ENCODE peak calls at places on chromosomes 4 and X, in six cellular contexts. Q is CD8-positive, alpha-beta memory T cell; O is anterior cingulate cortex; P is activated T-cell treated with anti-CD3 and anti-CD28 coated beads for 48 hours; F is NCI-H1105; A is D341Med. R is an unnamed sample.
A peak's percentile ranks its signal among the peaks of the same experiment; 100 is the strongest.

GRCh38 chr4:171117457-171117856 is 695.7 kb upstream of the GALNTL6 start:
- DNase-seq in Q (no peak), O (no peak), P (no peak), F (no peak), A (no peak), R (no peak)

GRCh38 chr4:3526456-3526855 is 5.8 kb downstream of the LRPAP1 start:
- DNase-seq in Q (no peak), O (no peak), P (no peak), F (no peak), A (no peak), R (no peak)

GRCh38 chr4:147006229-147006628 is 60.6 kb upstream of the TTC29 start:
- DNase-seq in Q (no peak), O (no peak), P (no peak), F (no peak), A (no peak), R (no peak)

GRCh38 chrX:68571292-68572256 is 72.7 kb downstream of the YIPF6 start:
- DNase-seq in Q (no peak), O (no peak), P (peak; percentile 1), F (no peak), A (no peak), R (no peak)

GRCh38 chrX:55624403-55624802 is 1.2 kb downstream of the FOXR2 start:
- DNase-seq in Q (no peak), O (no peak), P (no peak), F (no peak), A (no peak), R (no peak)

GRCh38 chr4:126318376-126318775 is 1003.6 kb downstream of the FAT4 start:
- DNase-seq in Q (no peak), O (no peak), P (no peak), F (no peak), A (peak; percentile 49), R (no peak)

GRCh38 chrX:51614353-51614752 is 4.4 kb downstream of the CENPVL3 start:
- DNase-seq in Q (no peak), O (no peak), P (no peak), F (peak; percentile 8), A (peak; percentile 26), R (no peak)

GRCh38 chr4:139453041-139453370 is 915 bp upstream of the RAB33B start:
- DNase-seq in Q (peak; percentile 63), O (no peak), P (no peak), F (peak; percentile 34), A (no peak), R (peak; percentile 69)

GRCh38 chr4:19686456-19686855 is 565.2 kb upstream of the SLIT2 start:
- DNase-seq in Q (no peak), O (no peak), P (no peak), F (no peak), A (no peak), R (no peak)

GRCh38 chr4:143335979-143336827 is 473 bp upstream of the GAB1 start:
- DNase-seq in Q (no peak), O (peak; percentile 94), P (peak; percentile 17), F (peak; percentile 36), A (peak; percentile 84), R (peak; percentile 92)

GRCh38 chrX:56564182-56564885 is 907 bp downstream of the UBQLN2 start:
- DNase-seq in Q (peak; percentile 0), O (no peak), P (no peak), F (peak; percentile 32), A (peak; percentile 24), R (peak; percentile 23)

GRCh38 chr4:183284229-183284628 is 35.8 kb downstream of the CLDN22 start:
- DNase-seq in Q (no peak), O (no peak), P (no peak), F (no peak), A (no peak), R (no peak)

GRCh38 chrX:111467896-111468295 is 43.5 kb upstream of the SERTM2 start:
- DNase-seq in Q (no peak), O (no peak), P (no peak), F (no peak), A (no peak), R (no peak)

GRCh38 chr4:2489841-2490552 is 21.1 kb downstream of the RNF4 start:
- DNase-seq in Q (no peak), O (no peak), P (no peak), F (no peak), A (no peak), R (no peak)

GRCh38 chr4:82551734-82552133 is 10.1 kb downstream of the TMEM150C start:
- DNase-seq in Q (no peak), O (no peak), P (no peak), F (no peak), A (no peak), R (no peak)

GRCh38 chr4:110663738-110664444 is 41.0 kb upstream of the PITX2 start:
- DNase-seq in Q (no peak), O (no peak), P (no peak), F (no peak), A (no peak), R (peak; percentile 27)

R was measured in colonic mucosa.